ENCODE peak calls at places on chromosomes 12 and 14, in seven cellular contexts. M is RWPE1, A is iPS-NIHi11, K is lung, L is AG08395, Y is C1 segment of cervical spinal cord, N is Daoy. G is an unnamed sample.

GRCh38 chr12:27217590-27217989 is 26.5 kb upstream of the STK38L start:
- DNase-seq in L (no peak), Y (no peak), M (no peak), A (no peak), K (no peak), N (no peak), G (no peak)

GRCh38 chr14:62914025-62914424 is 131.2 kb downstream of the KCNH5 start:
- DNase-seq in Y (no peak), M (peak; percentile 1), L (no peak), K (no peak), A (no peak), N (no peak), G (no peak)

GRCh38 chr12:11593013-11593412 is 56.5 kb upstream of the ETV6 start:
- DNase-seq in K (no peak), A (no peak), N (no peak), Y (no peak), M (no peak), L (no peak), G (no peak)

GRCh38 chr12:51242896-51243295 is 4.3 kb downstream of the DAZAP2 start:
- DNase-seq in L (no peak), A (no peak), Y (no peak), K (no peak), M (no peak), N (no peak), G (no peak)

GRCh38 chr12:128617304-128617833 is 206.4 kb downstream of the SLC15A4 start:
- DNase-seq in Y (no peak), L (no peak), N (no peak), M (no peak), A (no peak), K (no peak), G (no peak)

GRCh38 chr12:45622210-45622937 is 107.1 kb upstream of the ARID2 start:
- DNase-seq in M (no peak), N (no peak), K (no peak), L (no peak), Y (no peak), A (no peak), G (no peak)

GRCh38 chr12:18261906-18262305 is 588 bp downstream of the PIK3C2G start:
- DNase-seq in M (no peak), Y (no peak), K (no peak), N (no peak), L (no peak), A (no peak), G (no peak)

GRCh38 chr12:62606654-62607053 is 140.0 kb downstream of the MON2 start:
- DNase-seq in L (no peak), M (no peak), Y (no peak), N (peak; percentile 60), A (no peak), K (no peak), G (no peak)

GRCh38 chr12:45268672-45269406 is 52.9 kb downstream of the ANO6 start:
- DNase-seq in Y (no peak), K (peak; percentile 77), M (peak; percentile 76), L (peak; percentile 63), A (peak; percentile 49), N (peak; percentile 88), G (peak; percentile 62)

GRCh38 chr14:44029933-44030332 is 477.1 kb downstream of the FSCB start:
- DNase-seq in N (no peak), L (no peak), K (no peak), Y (no peak), A (no peak), M (peak; percentile 2), G (peak; percentile 1)

GRCh38 chr12:122946690-122947271 is 19.5 kb downstream of the ABCB9 start:
- DNase-seq in A (no peak), K (peak; percentile 83), L (peak; percentile 99), Y (no peak), N (peak; percentile 100), M (peak; percentile 98), G (peak; percentile 99)

GRCh38 chr14:91061309-91061887 is 957 bp upstream of the RPS6KA5 start:
- DNase-seq in K (no peak), M (no peak), Y (no peak), N (no peak), A (no peak), L (no peak), G (no peak)

GRCh38 chr12:47222592-47222959 is 142.8 kb upstream of the AMIGO2 start:
- DNase-seq in N (no peak), K (no peak), M (no peak), A (peak; percentile 46), L (no peak), Y (no peak), G (no peak)

GRCh38 chr12:47311514-47311913 is 231.8 kb upstream of the AMIGO2 start:
- DNase-seq in Y (no peak), N (no peak), K (no peak), A (no peak), M (no peak), L (no peak), G (no peak)

G was measured in MG63.